ENCODE peak calls at places on chromosomes 6 and 20, in four cellular contexts. I is effector memory CD8-positive, alpha-beta T cell; E is AG09319; J is stimulated activated CD4-positive, alpha-beta T cell treated with anti-CD3 and anti-CD28 coated beads, Interleukin-1b, Interleukin-23, amount 100 ng/mL, for 1 hour. K is an unnamed sample.

GRCh38 chr6:128515550-128516513 is 4.6 kb downstream of the PTPRK start:
- DNase-seq in I (no peak), E (no peak), J (no peak), K (no peak)

GRCh38 chr6:131443514-131443913 is 129.5 kb upstream of the ARG1 start:
- DNase-seq in I (no peak), E (no peak), J (no peak), K (no peak)

GRCh38 chr6:113855500-113856010 is 1.6 kb upstream of the MARCKS start:
- DNase-seq in I (no peak), E (no peak), J (no peak), K (no peak)

GRCh38 chr6:125193208-125193607 is 39.6 kb downstream of the TPD52L1 start:
- DNase-seq in I (no peak), E (no peak), J (no peak), K (no peak)

GRCh38 chr6:82836022-82836575 is 229.5 kb downstream of the UBE3D start:
- DNase-seq in I (no peak), E (no peak), J (no peak), K (no peak)

GRCh38 chr6:1726341-1726763 is 116.6 kb downstream of the FOXC1 start:
- DNase-seq in I (no peak), E (no peak), J (no peak), K (no peak)

GRCh38 chr6:34912715-34913464 is 23.8 kb downstream of the ANKS1A start:
- DNase-seq in I (no peak), E (no peak), J (no peak), K (no peak)

GRCh38 chr20:43736588-43737091 is 9.8 kb upstream of the GTSF1L start:
- DNase-seq in I (no peak), E (no peak), J (no peak), K (no peak)

GRCh38 chr6:148790404-148790803 is 43.6 kb downstream of the UST start:
- DNase-seq in I (no peak), E (no peak), J (no peak), K (no peak)

GRCh38 chr6:18823782-18824386 is 436.7 kb downstream of the RNF144B start:
- DNase-seq in I (no peak), E (no peak), J (no peak), K (no peak)

GRCh38 chr6:13165518-13166186 is 162.7 kb downstream of the TBC1D7 start:
- DNase-seq in I (no peak), E (no peak), J (no peak), K (no peak)

GRCh38 chr20:63255911-63256704 is 1.8 kb upstream of the NKAIN4 start:
- DNase-seq in I (no peak), E (no peak), J (no peak), K (no peak)

GRCh38 chr6:74853991-74854390 is 351.9 kb downstream of the COL12A1 start:
- DNase-seq in I (no peak), E (no peak), J (no peak), K (no peak)

K was measured in ascending aorta.